ENCODE peak calls at places on chromosomes 4 and X, in six cellular contexts. V, X, P, B, L and S are unnamed samples.

GRCh38 chrX:24838624-24839023 is 144.9 kb downstream of the POLA1 start:
- DNase-seq in L (peak; percentile 7), B (peak; percentile 12), V (peak; percentile 50), X (peak; percentile 38), P (no peak), S (no peak)

GRCh38 chrX:53813663-53814440 is 127.3 kb upstream of the HUWE1 start:
- DNase-seq in L (peak; percentile 42), V (no peak), P (no peak), B (no peak), X (no peak), S (no peak)

GRCh38 chrX:24498975-24499374 is 33.9 kb downstream of the PDK3 start:
- DNase-seq in V (peak; percentile 11), L (no peak), X (peak; percentile 7), B (no peak), P (no peak), S (no peak)

GRCh38 chrX:40012800-40013682 is 84.7 kb downstream of the BCOR start:
- DNase-seq in V (peak; percentile 35), L (no peak), X (peak; percentile 81), B (no peak), P (no peak), S (peak; percentile 64)

GRCh38 chr4:30716158-30716557 is 4.0 kb upstream of the PCDH7 start:
- DNase-seq in P (no peak), B (peak; percentile 21), L (no peak), V (peak; percentile 53), X (peak; percentile 67), S (no peak)

GRCh38 chr4:187849556-187850245 is 145.9 kb upstream of the ZFP42 start:
- DNase-seq in X (no peak), B (no peak), V (no peak), L (no peak), P (no peak), S (no peak)

GRCh38 chrX:49177873-49178480 is 6.3 kb downstream of the PLP2 start:
- DNase-seq in X (no peak), L (no peak), V (no peak), P (no peak), B (no peak), S (no peak)

GRCh38 chr4:48641401-48641800 is 138.7 kb downstream of the FRYL start:
- DNase-seq in B (no peak), L (no peak), X (no peak), V (no peak), P (no peak), S (no peak)

GRCh38 chrX:2708601-2709200 is 17.6 kb downstream of the CD99 start:
- DNase-seq in P (no peak), V (no peak), B (no peak), L (no peak), X (no peak), S (no peak)

GRCh38 chr4:139014391-139015268 is 951 bp upstream of the NOCT start:
- DNase-seq in X (peak; percentile 96), L (peak; percentile 77), B (no peak), V (peak; percentile 94), P (no peak), S (no peak)

GRCh38 chr4:9703391-9703790 is 78.0 kb upstream of the DRD5 start:
- DNase-seq in L (peak; percentile 65), X (no peak), B (peak; percentile 51), P (peak; percentile 51), V (no peak), S (peak; percentile 87)

GRCh38 chrX:7580127-7580526 is 262.8 kb upstream of the VCX start:
- DNase-seq in P (no peak), B (no peak), L (no peak), X (no peak), V (no peak), S (no peak)

GRCh38 chrX:26762253-26762652 is 546.3 kb downstream of the MAGEB5 start:
- DNase-seq in L (no peak), B (no peak), X (no peak), P (no peak), V (no peak), S (no peak)

GRCh38 chrX:134237363-134237702 is 351 bp downstream of the CCDC160 start:
- DNase-seq in X (peak; percentile 1), V (no peak), B (no peak), P (no peak), L (no peak), S (no peak)

GRCh38 chr4:165711436-165711835 is 161.6 kb upstream of the TLL1 start:
- DNase-seq in X (no peak), V (no peak), B (no peak), P (no peak), L (no peak), S (no peak)

GRCh38 chr4:100986360-100986868 is 360.9 kb downstream of the PPP3CA start:
- DNase-seq in B (peak; percentile 46), V (no peak), X (peak; percentile 37), L (no peak), P (peak; percentile 10), S (peak; percentile 62)

GRCh38 chr4:37490391-37491347 is 195.5 kb downstream of the RELL1 start:
- DNase-seq in B (no peak), P (no peak), V (no peak), X (no peak), L (no peak), S (no peak)

GRCh38 chr4:150381671-150382427 is 200.1 kb upstream of the MAB21L2 start:
- DNase-seq in V (peak; percentile 52), X (no peak), B (no peak), L (peak; percentile 64), P (no peak), S (no peak)

GRCh38 chr4:21879187-21879586 is 69.4 kb downstream of the KCNIP4 start:
- DNase-seq in V (peak; percentile 23), B (no peak), X (peak; percentile 17), L (no peak), P (peak; percentile 33), S (peak; percentile 74)
- H3K14ac ChIP-seq in V (no peak overlapping the region), B (no peak overlapping the region), X (no peak overlapping the region), L (no peak overlapping the region), P (no peak overlapping the region), S (no peak overlapping the region)

GRCh38 chrX:118726887-118727685 is at the start of gene IL13RA1:
- DNase-seq in P (peak; percentile 29), V (peak; percentile 76), L (peak; percentile 92), B (peak; percentile 82), X (peak; percentile 83), S (peak; percentile 89)
- H2BK5ac ChIP-seq in P (peak within 1 kb of the TSS; percentile 44), V (peak within 1 kb of the TSS; percentile 59), L (peak within 1 kb of the TSS; percentile 86), B (no peak within 1 kb of the TSS), X (peak within 1 kb of the TSS; percentile 84), S (no peak within 1 kb of the TSS)

DNA sequence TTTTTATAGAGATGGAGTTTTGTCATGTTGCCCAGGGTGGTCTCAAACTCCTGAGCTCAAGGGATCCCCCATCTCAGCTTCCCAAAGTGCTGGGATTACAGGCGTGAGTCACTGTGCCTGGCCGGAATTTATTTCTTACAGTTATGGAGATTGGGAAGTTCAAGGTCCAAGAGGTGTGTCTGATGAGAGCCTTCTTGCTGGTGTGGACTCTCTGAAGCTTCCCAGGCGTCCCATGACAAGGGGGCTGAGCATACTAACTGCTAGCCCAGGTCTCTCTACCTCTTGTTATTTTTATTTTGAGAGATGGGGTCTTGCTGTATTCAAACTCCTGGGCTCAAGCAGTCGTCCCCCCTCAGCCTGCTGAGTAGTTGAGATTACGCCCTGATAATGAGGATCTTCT is 2.9 kb upstream of the NSD2 start:
- DNase-seq in B (no peak), P (no peak), L (no peak), X (no peak), V (no peak), S (no peak)
- H3K4me2 ChIP-seq in B (no peak overlapping the region), P (no peak overlapping the region), L (no peak overlapping the region), X (no peak overlapping the region), V (no peak overlapping the region), S (no peak overlapping the region)

GRCh38 chrX:47026198-47026597 is 52.0 kb upstream of the RGN start:
- DNase-seq in V (no peak), P (no peak), X (no peak), B (no peak), L (no peak), S (no peak)

DNA sequence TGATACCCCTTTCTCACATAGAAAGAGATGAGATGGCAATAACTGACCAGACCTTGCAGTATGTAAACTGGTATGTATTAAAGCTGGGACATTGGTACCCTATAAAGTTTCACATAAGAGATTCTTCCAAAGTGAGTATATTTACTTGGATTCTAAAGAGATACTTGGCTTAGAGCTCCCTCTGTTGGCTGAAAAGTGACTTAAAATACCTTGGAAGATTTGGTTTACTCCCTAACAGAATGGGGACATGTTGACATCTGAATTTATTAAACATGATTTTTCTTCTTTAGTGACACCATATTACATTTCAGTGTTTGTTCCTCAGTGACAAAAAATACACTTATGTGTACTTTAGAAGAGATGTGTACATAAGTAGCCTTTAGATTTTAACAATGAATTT is 47.9 kb upstream of the RGN start:
- DNase-seq in L (peak; percentile 3), B (peak; percentile 54), P (no peak), X (peak; percentile 65), V (peak; percentile 68), S (no peak)
- H3K14ac ChIP-seq in L (no peak overlapping the region), B (no peak overlapping the region), P (no peak overlapping the region), X (no peak overlapping the region), V (no peak overlapping the region), S (no peak overlapping the region)

GRCh38 chrX:54821310-54821709 is 13.8 kb downstream of the MAGED2 start:
- DNase-seq in X (no peak), L (no peak), P (no peak), V (no peak), B (no peak), S (no peak)
- H2BK5ac ChIP-seq in X (no peak overlapping the region), L (no peak overlapping the region), P (no peak overlapping the region), V (no peak overlapping the region), B (no peak overlapping the region), S (no peak overlapping the region)

DNA sequence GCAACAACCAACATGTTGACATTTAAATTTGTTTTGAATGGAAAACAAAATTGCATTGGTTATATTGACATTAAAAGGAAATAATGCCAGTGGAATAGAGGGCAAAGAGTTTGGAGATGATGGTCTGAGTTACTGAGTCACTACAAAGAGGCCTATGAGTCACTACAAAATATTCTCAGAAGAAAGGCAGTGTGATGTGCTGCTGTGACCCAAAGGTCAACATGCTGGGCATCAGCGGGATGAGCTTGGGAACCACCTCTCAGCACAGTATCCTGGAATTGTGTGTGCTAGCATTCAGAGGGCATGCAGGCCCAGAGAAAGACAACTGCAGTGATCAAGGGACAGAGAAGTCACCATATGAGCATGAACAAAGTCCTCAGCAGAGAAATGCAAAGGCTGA is 2.8 kb downstream of the CMC4 start:
- DNase-seq in B (no peak), V (peak; percentile 70), X (peak; percentile 72), P (no peak), L (peak; percentile 9), S (no peak)
- H3K4me2 ChIP-seq in B (no peak overlapping the region), V (peak overlapping the region; percentile 4), X (peak overlapping the region; percentile 3), P (no peak overlapping the region), L (no peak overlapping the region), S (no peak overlapping the region)

DNA sequence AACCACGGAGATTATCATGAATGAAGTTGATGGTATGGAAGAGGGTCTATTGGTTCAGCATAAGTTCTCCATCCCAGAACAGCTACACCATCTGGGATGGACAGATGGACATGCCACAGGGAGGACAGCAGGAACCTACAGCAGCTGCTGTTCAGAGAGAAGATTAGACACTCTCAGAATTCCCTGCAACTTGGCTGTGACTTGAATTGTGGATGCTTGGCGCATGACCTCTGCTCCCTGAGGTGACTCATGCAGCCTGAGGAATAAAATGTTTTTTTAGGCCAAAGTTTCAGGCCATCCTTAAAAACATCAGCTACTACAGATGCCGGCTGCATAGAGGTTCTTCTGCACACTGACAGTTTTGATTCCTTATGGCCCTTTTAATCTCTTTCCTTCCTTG is 97.3 kb downstream of the RS1 start:
- DNase-seq in L (peak; percentile 32), P (no peak), B (no peak), X (peak; percentile 77), V (peak; percentile 81), S (no peak)
- H3K14ac ChIP-seq in L (no peak overlapping the region), P (no peak overlapping the region), B (no peak overlapping the region), X (no peak overlapping the region), V (no peak overlapping the region), S (no peak overlapping the region)